ENCODE peak calls at places on chromosomes 5 and 9, in six cellular contexts. S, B, P, Y, D and R are unnamed samples.

GRCh38 chr5:6146264-6146663 is 232.1 kb downstream of the MED10 start:
- DNase-seq in D (no peak), Y (no peak), P (no peak), S (no peak), B (no peak), R (no peak)

GRCh38 chr5:143499480-143500114 is 96.1 kb upstream of the NR3C1 start:
- DNase-seq in B (no peak), D (no peak), S (no peak), P (peak; percentile 33), Y (no peak), R (no peak)

GRCh38 chr5:104241051-104241450 is 678.5 kb upstream of the NUDT12 start:
- DNase-seq in Y (no peak), B (no peak), S (peak; percentile 5), D (no peak), P (no peak), R (peak; percentile 24)

GRCh38 chr9:92350129-92350739 is 24.5 kb downstream of the CENPP start:
- DNase-seq in Y (peak; percentile 70), B (no peak), S (peak; percentile 65), D (no peak), P (no peak), R (no peak)

GRCh38 chr9:2765250-2765880 is 48.1 kb downstream of the KCNV2 start:
- DNase-seq in Y (no peak), S (no peak), B (no peak), P (no peak), D (no peak), R (peak; percentile 86)

GRCh38 chr5:2633992-2634391 is 117.5 kb downstream of the IRX2 start:
- DNase-seq in P (no peak), B (no peak), S (no peak), Y (no peak), D (no peak), R (no peak)

GRCh38 chr5:151577566-151577965 is 13.6 kb downstream of the FAT2 start:
- DNase-seq in B (no peak), D (no peak), Y (no peak), P (no peak), S (no peak), R (no peak)

GRCh38 chr5:175321927-175322532 is 122.0 kb downstream of the DRD1 start:
- DNase-seq in B (no peak), S (peak; percentile 22), D (no peak), P (peak; percentile 36), Y (peak; percentile 8), R (peak; percentile 40)

GRCh38 chr9:70539526-70539925 is 125.1 kb upstream of the KLF9 start:
- DNase-seq in B (no peak), Y (no peak), P (no peak), D (no peak), S (no peak), R (no peak)

GRCh38 chr5:133401731-133402347 is 210.5 kb downstream of the FSTL4 start:
- DNase-seq in Y (no peak), P (no peak), B (peak; percentile 67), D (no peak), S (no peak), R (no peak)

DNA sequence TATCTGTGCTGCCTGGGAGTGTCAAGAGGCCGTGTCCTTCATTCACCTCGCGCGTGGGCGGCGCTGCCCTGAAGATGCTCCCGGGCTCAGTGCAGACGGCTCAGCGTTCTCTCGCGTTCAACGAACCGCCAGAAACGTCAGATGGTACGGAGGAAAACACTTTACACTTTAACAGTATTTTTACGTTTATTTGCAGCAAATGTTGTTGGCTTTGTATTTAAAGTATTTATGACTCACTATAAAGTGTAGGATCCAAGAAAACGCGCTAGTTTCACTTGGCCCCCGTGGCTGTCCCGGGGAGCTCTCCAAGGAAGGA is 544 bp upstream of the ERCC6L2 start:
- DNase-seq in Y (peak; percentile 54), D (peak; percentile 73), S (no peak), P (peak; percentile 52), B (peak; percentile 88), R (peak; percentile 54)
- TF ChIP-seq CTCF in Y (no peak), D (no peak), S (no peak), P (peak; percentile 6), B (no peak), R (no peak)

GRCh38 chr5:122195784-122196394 is 66.5 kb downstream of the ZNF474 start:
- DNase-seq in P (peak; percentile 46), Y (peak; percentile 74), S (peak; percentile 76), B (no peak), D (no peak), R (peak; percentile 68)
- TF ChIP-seq CTCF in P (peak; percentile 62), Y (peak; percentile 73), S (peak; percentile 78), B (no peak), D (peak; percentile 52), R (peak; percentile 82)

GRCh38 chr5:176743136-176743827 is 67.1 kb upstream of the UNC5A start:
- DNase-seq in S (no peak), D (peak; percentile 53), B (peak; percentile 64), P (no peak), Y (no peak), R (no peak)

GRCh38 chr5:176742246-176743105 is 67.9 kb upstream of the UNC5A start:
- DNase-seq in P (no peak), B (no peak), S (no peak), D (peak; percentile 27), Y (no peak), R (no peak)

GRCh38 chr5:176741566-176742211 is 68.7 kb upstream of the UNC5A start:
- DNase-seq in B (peak; percentile 54), S (no peak), Y (no peak), D (peak; percentile 33), P (no peak), R (no peak)

GRCh38 chr5:176743828-176744583 is 66.4 kb upstream of the UNC5A start:
- DNase-seq in S (no peak), P (no peak), B (peak; percentile 84), D (peak; percentile 34), Y (no peak), R (no peak)

GRCh38 chr5:176744584-176744965 is 65.8 kb upstream of the UNC5A start:
- DNase-seq in P (no peak), B (no peak), S (no peak), Y (no peak), D (peak; percentile 9), R (no peak)
- TF ChIP-seq CTCF in P (peak; percentile 32), B (no peak), S (peak; percentile 46), Y (peak; percentile 38), D (no peak), R (peak; percentile 25)

DNA sequence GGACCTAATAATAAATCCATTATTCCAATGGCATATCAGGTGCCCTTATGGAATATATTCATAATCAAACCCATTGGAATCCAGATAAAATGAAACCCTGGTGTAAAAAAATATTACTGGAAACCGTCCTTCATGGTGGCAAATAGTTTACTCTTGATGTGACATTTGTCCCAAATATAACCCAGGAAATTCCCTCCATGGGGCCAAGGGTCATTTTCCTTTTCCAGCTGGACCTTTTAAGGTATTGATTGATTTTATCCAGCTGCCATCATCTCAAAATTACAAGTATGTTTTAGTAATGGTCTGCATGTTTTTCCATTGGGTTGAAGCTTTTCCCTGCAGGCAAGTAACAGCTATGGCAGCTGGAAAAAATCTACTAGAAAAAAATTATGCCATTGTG is 8.4 kb upstream of the UGT3A1 start:
- DNase-seq in P (no peak), S (no peak), B (no peak), D (no peak), Y (no peak), R (no peak)
- TF ChIP-seq CTCF in P (no peak), S (no peak), B (no peak), D (no peak), Y (no peak), R (no peak)

DNA sequence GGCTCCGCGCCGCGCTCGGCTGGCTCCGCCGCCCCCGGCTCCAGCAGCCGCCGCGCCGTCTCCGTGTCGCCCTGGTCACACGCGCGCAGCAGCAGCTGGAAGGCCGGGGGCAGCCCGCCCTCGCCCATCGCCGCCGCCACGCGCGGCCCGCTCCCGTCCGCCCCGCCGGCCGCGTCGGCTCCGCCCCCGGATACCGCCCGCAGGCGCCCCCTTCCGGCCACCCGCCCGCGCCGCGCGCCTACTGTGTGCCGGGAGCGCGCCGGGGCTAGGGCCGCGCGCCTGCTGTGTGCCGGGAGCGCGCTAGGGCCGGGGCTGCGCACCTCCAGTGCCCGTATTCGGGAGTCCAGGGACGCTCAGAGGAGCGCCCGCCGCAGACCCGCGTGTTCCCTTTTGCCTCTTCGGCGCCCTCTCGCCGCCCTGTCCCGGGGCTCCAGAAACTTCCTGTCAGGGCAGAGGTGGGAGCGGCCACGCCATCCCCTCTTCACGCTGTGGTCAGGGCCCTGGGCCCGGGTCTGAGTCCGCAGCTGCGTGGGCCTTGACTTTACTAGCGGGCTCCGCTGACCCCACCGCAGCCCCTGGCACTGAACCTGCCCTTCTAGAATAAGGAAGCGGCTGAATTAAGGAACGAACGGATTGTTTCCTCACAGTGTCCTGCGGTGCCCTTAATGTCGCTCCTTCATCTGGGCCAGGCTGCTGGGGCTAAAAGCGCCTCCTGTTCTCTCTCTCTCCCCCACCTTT is at the start of gene ANKS6:
- DNase-seq in P (peak; percentile 71), Y (peak; percentile 83), D (peak; percentile 89), B (peak; percentile 94), S (peak; percentile 58), R (peak; percentile 79)
- TF ChIP-seq CTCF in P (peak; percentile 78), Y (peak; percentile 32), D (no peak), B (no peak), S (peak; percentile 37), R (no peak)